ENCODE peak calls at places on chromosome 5, in four cellular contexts. L is HT-29; Z is Right ventricle myocardium superior; W is stimulated activated CD4-positive, alpha-beta T cell treated with anti-CD3 and anti-CD28 coated beads, Interleukin-1b, Interleukin-23, amount 100 ng/mL, for 24 hours. J is an unnamed sample.

GRCh38 chr5:59554501-59554900 is 339.0 kb downstream of the PDE4D start:
- DNase-seq in L (no peak), Z (no peak), W (no peak), J (no peak)

GRCh38 chr5:142327111-142327842 is 2.5 kb upstream of the SPRY4 start:
- DNase-seq in L (peak), Z (no peak), W (no peak), J (no peak)

GRCh38 chr5:139190125-139190524 is 8.0 kb downstream of the SIL1 start:
- DNase-seq in L (no peak), Z (no peak), W (no peak), J (no peak)

GRCh38 chr5:30908356-30908755 is 285.1 kb upstream of the CDH6 start:
- DNase-seq in L (no peak), Z (no peak), W (no peak), J (no peak)

GRCh38 chr5:63310644-63311043 is 651.6 kb downstream of the HTR1A start:
- DNase-seq in L (no peak), Z (no peak), W (no peak), J (no peak)

GRCh38 chr5:150068961-150069618 is 17.3 kb downstream of the CSF1R start:
- DNase-seq in L (no peak), Z (no peak), W (no peak), J (peak)

GRCh38 chr5:98069876-98070512 is 703.5 kb upstream of the RGMB start:
- DNase-seq in L (no peak), Z (no peak), W (no peak), J (no peak)

GRCh38 chr5:114726126-114726525 is 364.3 kb downstream of the KCNN2 start:
- DNase-seq in L (peak), Z (no peak), W (no peak), J (no peak)

GRCh38 chr5:12522116-12522515 is 617.9 kb upstream of the CTNND2 start:
- DNase-seq in L (no peak), Z (no peak), W (no peak), J (no peak)

GRCh38 chr5:139382781-139383180 is 316 bp downstream of the SLC23A1 start:
- DNase-seq in L (no peak), Z (no peak), W (no peak), J (no peak)

GRCh38 chr5:109100971-109101370 is 308.8 kb downstream of the PJA2 start:
- DNase-seq in L (no peak), Z (no peak), W (no peak), J (no peak)

GRCh38 chr5:36152324-36153298 is 700 bp downstream of the SKP2 start:
- DNase-seq in L (peak), Z (no peak), W (no peak), J (peak)

GRCh38 chr5:72511371-72512178 is 4.4 kb upstream of the ZNF366 start:
- DNase-seq in L (peak), Z (no peak), W (no peak), J (no peak)

GRCh38 chr5:15008476-15008875 is 136.9 kb upstream of the ANKH start:
- DNase-seq in L (peak), Z (peak), W (no peak), J (no peak)

GRCh38 chr5:169161022-169161680 is 139.8 kb downstream of the SLIT3 start:
- DNase-seq in L (peak), Z (peak), W (no peak), J (no peak)

GRCh38 chr5:14988210-14988609 is 116.6 kb upstream of the ANKH start:
- DNase-seq in L (no peak), Z (no peak), W (no peak), J (no peak)

GRCh38 chr5:140734354-140734753 is 34.1 kb downstream of the ZMAT2 start:
- DNase-seq in L (peak), Z (no peak), W (no peak), J (no peak)

GRCh38 chr5:147887925-147888324 is 9.4 kb downstream of the SCGB3A2 start:
- DNase-seq in L (no peak), Z (no peak), W (no peak), J (no peak)

GRCh38 chr5:152689275-152689711 is 284.2 kb upstream of the NMUR2 start:
- DNase-seq in L (no peak), Z (no peak), W (no peak), J (peak)

GRCh38 chr5:136404616-136405015 is 39.3 kb upstream of the TRPC7 start:
- DNase-seq in L (no peak), Z (no peak), W (no peak), J (no peak)

GRCh38 chr5:96753848-96754247 is 53.9 kb downstream of the ERAP1 start:
- DNase-seq in L (no peak), Z (no peak), W (no peak), J (no peak)

GRCh38 chr5:39998518-39998917 is 573.7 kb upstream of the DAB2 start:
- DNase-seq in L (no peak), Z (no peak), W (no peak), J (no peak)

GRCh38 chr5:149448831-149449714 is 70.0 kb upstream of the IL17B start:
- DNase-seq in L (peak), Z (no peak), W (no peak), J (no peak)

GRCh38 chr5:133977858-133978257 is 9.4 kb upstream of the C5orf15 start:
- DNase-seq in L (no peak), Z (no peak), W (no peak), J (no peak)

GRCh38 chr5:9546973-9547947 is 1.4 kb upstream of the SEMA5A start:
- DNase-seq in L (no peak), Z (no peak), W (no peak), J (no peak)

GRCh38 chr5:171562822-171563221 is 143.4 kb downstream of the FGF18 start:
- DNase-seq in L (no peak), Z (no peak), W (no peak), J (no peak)

GRCh38 chr5:122661496-122662180 is 113.2 kb upstream of the SNX2 start:
- DNase-seq in L (no peak), Z (no peak), W (no peak), J (no peak)

GRCh38 chr5:113162770-113163169 is 186.2 kb downstream of the DCP2 start:
- DNase-seq in L (no peak), Z (no peak), W (no peak), J (no peak)

GRCh38 chr5:112737472-112738179 is at the start of gene APC:
- DNase-seq in L (peak), Z (peak), W (peak), J (peak)

GRCh38 chr5:181043285-181044092 is 3.4 kb downstream of the BTNL9 start:
- DNase-seq in L (peak), Z (no peak), W (no peak), J (peak)

GRCh38 chr5:35237580-35238376 is 7.5 kb upstream of the PRLR start:
- DNase-seq in L (peak), Z (no peak), W (no peak), J (no peak)

GRCh38 chr5:175479125-175479881 is 943 bp downstream of the SFXN1 start:
- DNase-seq in L (peak), Z (no peak), W (no peak), J (no peak)

GRCh38 chr5:150644496-150644895 is 4.0 kb downstream of the SYNPO start:
- DNase-seq in L (peak), Z (peak), W (no peak), J (no peak)

GRCh38 chr5:98905857-98906688 is 22.7 kb downstream of the CHD1 start:
- DNase-seq in L (peak), Z (no peak), W (no peak), J (no peak)

GRCh38 chr5:137206030-137206715 is 293.0 kb downstream of the SPOCK1 start:
- DNase-seq in L (no peak), Z (no peak), W (no peak), J (no peak)

GRCh38 chr5:132427285-132428146 is 58.0 kb downstream of the SLC22A5 start:
- DNase-seq in L (peak), Z (peak), W (no peak), J (peak)

GRCh38 chr5:147688965-147689364 is 93.6 kb downstream of the JAKMIP2 start:
- DNase-seq in L (no peak), Z (peak), W (no peak), J (no peak)

GRCh38 chr5:60323596-60323995 is 376.4 kb downstream of the DEPDC1B start:
- DNase-seq in L (no peak), Z (no peak), W (no peak), J (no peak)

GRCh38 chr5:181261320-181262085 is 560 bp upstream of the TRIM52 start:
- DNase-seq in L (peak), Z (peak), W (no peak), J (peak)